ENCODE peak calls at places on chromosomes 2 and 18, in five cellular contexts. D, P, X, G and H are unnamed samples.

GRCh38 chr2:172464340-172465129 is 37.1 kb downstream of the ITGA6 start:
- DNase-seq in P (no peak), D (no peak), G (no peak), X (no peak), H (no peak)

GRCh38 chr2:95032868-95033603 is 7.5 kb downstream of the MAL start:
- DNase-seq in D (no peak), X (no peak), G (no peak), P (no peak), H (no peak)

GRCh38 chr2:113157897-113158753 is 15.6 kb upstream of the PSD4 start:
- DNase-seq in X (no peak), P (no peak), D (peak), G (peak), H (peak)

GRCh38 chr2:44801676-44802408 is 139.7 kb upstream of the SIX3 start:
- DNase-seq in G (no peak), P (no peak), D (peak), X (no peak), H (no peak)

GRCh38 chr2:232473467-232473890 is 14.2 kb downstream of the ECEL1 start:
- DNase-seq in X (no peak), D (peak), G (no peak), P (no peak), H (no peak)

GRCh38 chr2:233772583-233772982 is 5.5 kb upstream of the MROH2A start:
- DNase-seq in G (no peak), P (no peak), D (no peak), X (no peak), H (no peak)

GRCh38 chr2:234974501-234975385 is 22.9 kb downstream of the SH3BP4 start:
- DNase-seq in P (peak), D (peak), X (no peak), G (peak), H (peak)

GRCh38 chr2:207239222-207239674 is 73.5 kb upstream of the KLF7 start:
- DNase-seq in G (peak), X (no peak), P (no peak), D (peak), H (peak)

GRCh38 chr2:241207151-241207550 is 18.7 kb downstream of the ANO7 start:
- DNase-seq in D (no peak), P (no peak), X (no peak), G (no peak), H (no peak)

GRCh38 chr18:59624384-59624760 is 72.9 kb downstream of the CCBE1 start:
- DNase-seq in P (no peak), G (no peak), X (no peak), D (peak), H (no peak)

GRCh38 chr2:202066850-202067249 is 6.2 kb upstream of the KIAA2012 start:
- DNase-seq in X (no peak), P (no peak), G (no peak), D (no peak), H (no peak)

GRCh38 chr2:16639431-16639830 is 26.2 kb downstream of the CYRIA start:
- DNase-seq in P (no peak), D (no peak), G (no peak), X (no peak), H (no peak)

GRCh38 chr2:63189026-63189425 is 138.4 kb downstream of the OTX1 start:
- DNase-seq in G (peak), D (peak), X (no peak), P (no peak), H (peak)

GRCh38 chr2:158936978-158937377 is 31.5 kb upstream of the TANC1 start:
- DNase-seq in G (peak), X (no peak), P (no peak), D (peak), H (peak)

GRCh38 chr2:149827585-149828156 is 240.1 kb upstream of the MMADHC start:
- DNase-seq in P (no peak), X (no peak), G (no peak), D (no peak), H (peak)

GRCh38 chr18:31992836-31993575 is 25.6 kb upstream of the RNF125 start:
- DNase-seq in G (peak), P (no peak), X (no peak), D (no peak), H (no peak)

GRCh38 chr2:217835931-217836881 is 166.6 kb downstream of the TNS1 start:
- DNase-seq in G (peak), D (peak), X (no peak), P (no peak), H (peak)

GRCh38 chr2:113036763-113037162 is 15.9 kb downstream of the IL36B start:
- DNase-seq in D (no peak), X (no peak), G (no peak), P (no peak), H (no peak)

GRCh38 chr18:54848121-54848520 is 19.8 kb downstream of the RAB27B start:
- DNase-seq in P (no peak), X (no peak), G (no peak), D (no peak), H (no peak)

GRCh38 chr18:33495278-33495677 is 54.8 kb upstream of the CCDC178 start:
- DNase-seq in P (peak), D (peak), G (no peak), X (no peak), H (peak)

GRCh38 chr2:32772623-32773221 is 144.9 kb downstream of the TTC27 start:
- DNase-seq in D (peak), G (peak), P (no peak), X (no peak), H (peak)

GRCh38 chr2:15636972-15637785 is 45.5 kb downstream of the DDX1 start:
- DNase-seq in G (peak), X (peak), D (peak), P (peak), H (peak)

GRCh38 chr18:46424898-46425297 is 232.1 kb downstream of the LOXHD1 start:
- DNase-seq in G (no peak), P (no peak), D (no peak), X (no peak), H (no peak)

GRCh38 chr18:400466-400865 is 100.0 kb downstream of the COLEC12 start:
- DNase-seq in D (peak), X (no peak), G (peak), P (no peak), H (peak)

GRCh38 chr2:3267549-3267867 is 110.1 kb downstream of the EIPR1 start:
- DNase-seq in X (no peak), P (no peak), D (no peak), G (no peak), H (no peak)

GRCh38 chr2:32012872-32013271 is 2.1 kb upstream of the MEMO1 start:
- DNase-seq in G (no peak), P (no peak), X (no peak), D (no peak), H (no peak)